ENCODE peak calls at places on chromosome 20, in five cellular contexts. One of them, this sample, is unnamed.

GRCh38 chr20:20549267-20549612 is 163.2 kb downstream of the RALGAPA2 start:
- DNase-seq in prostate gland: no peak
- DNase-seq in astrocyte: no peak
- DNase-seq in lung: no peak
- DNase-seq in IMR-90: no peak
- DNase-seq in this sample: no peak

GRCh38 chr20:34536798-34537394 is 20.7 kb downstream of the DYNLRB1 start:
- DNase-seq in prostate gland: no peak
- DNase-seq in astrocyte: no peak
- DNase-seq in lung: no peak
- DNase-seq in IMR-90: no peak
- DNase-seq in this sample: peak; percentile 21

GRCh38 chr20:18093388-18093787 is 35.7 kb upstream of the OVOL2 start:
- DNase-seq in prostate gland: no peak
- DNase-seq in astrocyte: no peak
- DNase-seq in lung: no peak
- DNase-seq in IMR-90: no peak
- DNase-seq in this sample: no peak

GRCh38 chr20:14334306-14334930 is 3.0 kb downstream of the FLRT3 start:
- DNase-seq in prostate gland: peak; percentile 39
- DNase-seq in astrocyte: peak; percentile 18
- DNase-seq in lung: peak; percentile 47
- DNase-seq in IMR-90: peak; percentile 45
- DNase-seq in this sample: peak; percentile 45

GRCh38 chr20:11912013-11912663 is 5.6 kb upstream of the BTBD3 start:
- DNase-seq in prostate gland: no peak
- DNase-seq in astrocyte: no peak
- DNase-seq in lung: no peak
- DNase-seq in IMR-90: no peak
- DNase-seq in this sample: no peak

GRCh38 chr20:23311932-23312331 is 38.7 kb upstream of the NXT1 start:
- DNase-seq in prostate gland: no peak
- DNase-seq in astrocyte: no peak
- DNase-seq in lung: no peak
- DNase-seq in IMR-90: no peak
- DNase-seq in this sample: peak; percentile 16

GRCh38 chr20:57473246-57474042 is 51.5 kb downstream of the CTCFL start:
- DNase-seq in prostate gland: no peak
- DNase-seq in astrocyte: no peak
- DNase-seq in lung: peak; percentile 47
- DNase-seq in IMR-90: no peak
- DNase-seq in this sample: no peak

GRCh38 chr20:47198254-47198671 is 158.2 kb downstream of the ZMYND8 start:
- DNase-seq in prostate gland: no peak
- DNase-seq in astrocyte: no peak
- DNase-seq in lung: no peak
- DNase-seq in IMR-90: peak; percentile 34
- DNase-seq in this sample: no peak

GRCh38 chr20:36201198-36201597 is 35.1 kb upstream of the AAR2 start:
- DNase-seq in prostate gland: no peak
- DNase-seq in astrocyte: no peak
- DNase-seq in lung: no peak
- DNase-seq in IMR-90: no peak
- DNase-seq in this sample: no peak

GRCh38 chr20:63536241-63536977 is 767 bp downstream of the PTK6 start:
- DNase-seq in prostate gland: no peak
- DNase-seq in astrocyte: no peak
- DNase-seq in lung: no peak
- DNase-seq in IMR-90: peak; percentile 29
- DNase-seq in this sample: peak; percentile 48

GRCh38 chr20:38043512-38044300 is 10.2 kb downstream of the RPRD1B start:
- DNase-seq in prostate gland: no peak
- DNase-seq in astrocyte: peak; percentile 87
- DNase-seq in lung: no peak
- DNase-seq in IMR-90: peak; percentile 85
- DNase-seq in this sample: peak; percentile 94

GRCh38 chr20:41279546-41280225 is 37.8 kb downstream of the ZHX3 start:
- DNase-seq in prostate gland: no peak
- DNase-seq in astrocyte: no peak
- DNase-seq in lung: no peak
- DNase-seq in IMR-90: no peak
- DNase-seq in this sample: no peak

GRCh38 chr20:51532577-51533191 is 9.8 kb downstream of the NFATC2 start:
- DNase-seq in prostate gland: no peak
- DNase-seq in astrocyte: peak; percentile 54
- DNase-seq in lung: no peak
- DNase-seq in IMR-90: peak; percentile 45
- DNase-seq in this sample: no peak

GRCh38 chr20:45211569-45212474 is 5.0 kb downstream of the SEMG1 start:
- DNase-seq in prostate gland: no peak
- DNase-seq in astrocyte: no peak
- DNase-seq in lung: no peak
- DNase-seq in IMR-90: no peak
- DNase-seq in this sample: no peak

GRCh38 chr20:50510706-50511401 is 671 bp downstream of the PTPN1 start:
- DNase-seq in prostate gland: no peak
- DNase-seq in astrocyte: no peak
- DNase-seq in lung: no peak
- DNase-seq in IMR-90: no peak
- DNase-seq in this sample: no peak

GRCh38 chr20:17059465-17059864 is 167.4 kb upstream of the PCSK2 start:
- DNase-seq in prostate gland: no peak
- DNase-seq in astrocyte: peak; percentile 35
- DNase-seq in lung: peak; percentile 32
- DNase-seq in IMR-90: peak; percentile 75
- DNase-seq in this sample: peak; percentile 1

GRCh38 chr20:50528804-50529351 is 18.7 kb downstream of the PTPN1 start:
- DNase-seq in prostate gland: no peak
- DNase-seq in astrocyte: peak; percentile 64
- DNase-seq in lung: no peak
- DNase-seq in IMR-90: peak; percentile 39
- DNase-seq in this sample: no peak

GRCh38 chr20:58651823-58652605 is 931 bp downstream of the STX16 start:
- DNase-seq in prostate gland: peak; percentile 36
- DNase-seq in astrocyte: peak; percentile 78
- DNase-seq in lung: peak; percentile 35
- DNase-seq in IMR-90: peak; percentile 73
- DNase-seq in this sample: peak; percentile 55

GRCh38 chr20:49028684-49029083 is 17.4 kb upstream of the CSE1L start:
- DNase-seq in prostate gland: no peak
- DNase-seq in astrocyte: peak; percentile 13
- DNase-seq in lung: no peak
- DNase-seq in IMR-90: peak; percentile 41
- DNase-seq in this sample: peak; percentile 29

GRCh38 chr20:50712771-50713676 is 18.4 kb upstream of the PARD6B start:
- DNase-seq in prostate gland: no peak
- DNase-seq in astrocyte: no peak
- DNase-seq in lung: no peak
- DNase-seq in IMR-90: no peak
- DNase-seq in this sample: no peak

GRCh38 chr20:59777814-59778575 is 155.4 kb downstream of the SYCP2 start:
- DNase-seq in prostate gland: no peak
- DNase-seq in astrocyte: no peak
- DNase-seq in lung: no peak
- DNase-seq in IMR-90: no peak
- DNase-seq in this sample: no peak

GRCh38 chr20:57130160-57130772 is 136.2 kb downstream of the BMP7 start:
- DNase-seq in prostate gland: no peak
- DNase-seq in astrocyte: no peak
- DNase-seq in lung: peak; percentile 33
- DNase-seq in IMR-90: no peak
- DNase-seq in this sample: no peak

GRCh38 chr20:1840865-1841553 is 54.2 kb upstream of the SIRPA start:
- DNase-seq in prostate gland: no peak
- DNase-seq in astrocyte: no peak
- DNase-seq in lung: no peak
- DNase-seq in IMR-90: peak; percentile 41
- DNase-seq in this sample: no peak
- H3K27ac ChIP-seq in prostate gland: peak overlapping the region; percentile 37
- H3K27ac ChIP-seq in astrocyte: no peak overlapping the region
- H3K27ac ChIP-seq in lung: no peak overlapping the region
- H3K27ac ChIP-seq in IMR-90: peak overlapping the region; percentile 2
- H3K27ac ChIP-seq in this sample: no peak overlapping the region

GRCh38 chr20:6017880-6018279 is 36.0 kb downstream of the LRRN4 start:
- DNase-seq in prostate gland: no peak
- DNase-seq in astrocyte: no peak
- DNase-seq in lung: no peak
- DNase-seq in IMR-90: no peak
- DNase-seq in this sample: no peak
- H3K36me3 ChIP-seq in prostate gland: no peaks in the 10 kb centered on the region
- H3K36me3 ChIP-seq in astrocyte: peaks cover 20% of the 10 kb centered on the region
- H3K36me3 ChIP-seq in lung: peaks cover 6% of the 10 kb centered on the region
- H3K36me3 ChIP-seq in IMR-90: peaks cover 17% of the 10 kb centered on the region
- H3K36me3 ChIP-seq in this sample: peaks cover 17% of the 10 kb centered on the region

GRCh38 chr20:25398363-25399037 is 7.9 kb upstream of the ABHD12 start:
- DNase-seq in prostate gland: no peak
- DNase-seq in astrocyte: no peak
- DNase-seq in lung: no peak
- DNase-seq in IMR-90: no peak
- DNase-seq in this sample: no peak
- H3K27ac ChIP-seq in prostate gland: peak overlapping the region; percentile 5
- H3K27ac ChIP-seq in astrocyte: no peak overlapping the region
- H3K27ac ChIP-seq in lung: no peak overlapping the region
- H3K27ac ChIP-seq in IMR-90: no peak overlapping the region
- H3K27ac ChIP-seq in this sample: no peak overlapping the region

DNA sequence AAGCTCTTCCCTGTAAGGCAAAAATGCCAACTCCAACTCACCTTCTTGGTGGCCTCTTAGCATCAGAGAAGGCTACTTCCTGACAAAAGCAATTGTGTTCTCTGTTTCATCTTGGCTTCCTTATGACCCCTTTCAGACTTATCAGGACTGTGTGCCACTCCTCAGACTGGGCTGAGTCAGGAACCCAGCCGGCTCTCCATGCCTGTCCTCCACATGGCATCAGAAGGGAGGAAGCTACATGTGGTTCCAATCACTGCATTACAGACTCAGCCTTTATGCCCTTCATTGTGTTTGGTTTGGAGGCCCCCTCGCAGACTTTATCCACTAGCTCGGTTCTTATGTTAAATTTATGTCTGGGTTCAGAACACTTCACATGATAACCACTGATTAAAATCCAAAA is 142.5 kb downstream of the SLC24A3 start:
- DNase-seq in prostate gland: no peak
- DNase-seq in astrocyte: no peak
- DNase-seq in lung: no peak
- DNase-seq in IMR-90: no peak
- DNase-seq in this sample: no peak
- H3K36me3 ChIP-seq in prostate gland: no peaks in the 10 kb centered on the region
- H3K36me3 ChIP-seq in astrocyte: no peaks in the 10 kb centered on the region
- H3K36me3 ChIP-seq in lung: no peaks in the 10 kb centered on the region
- H3K36me3 ChIP-seq in IMR-90: no peaks in the 10 kb centered on the region
- H3K36me3 ChIP-seq in this sample: no peaks in the 10 kb centered on the region